ENCODE peak calls at places on chromosomes 16 and 17, in six cellular contexts. C is suprapubic skin, A is GM12878, Q is colonic mucosa, T is OCI-LY7, H is tibial artery. W is an unnamed sample.

GRCh38 chr16:19094542-19095365 is 19.0 kb upstream of the ITPRIPL2 start:
- DNase-seq in H (no peak), Q (peak; percentile 77), A (no peak), T (peak; percentile 62), C (no peak), W (no peak)

GRCh38 chr17:77802811-77803220 is 155.7 kb upstream of the TNRC6C start:
- DNase-seq in H (peak; percentile 39), Q (no peak), A (no peak), C (no peak), T (no peak), W (peak; percentile 77)

GRCh38 chr17:1562178-1562643 is 381 bp downstream of the PITPNA start:
- DNase-seq in Q (peak; percentile 41), H (no peak), T (no peak), C (no peak), A (no peak), W (no peak)

GRCh38 chr16:11278681-11279628 is 2.2 kb downstream of the PRM1 start:
- DNase-seq in C (no peak), A (no peak), T (no peak), Q (no peak), H (no peak), W (no peak)

GRCh38 chr16:51407199-51407598 is 256.1 kb upstream of the SALL1 start:
- DNase-seq in T (no peak), H (no peak), Q (no peak), C (no peak), A (peak; percentile 31), W (no peak)

GRCh38 chr16:81834868-81835267 is 55.8 kb downstream of the PLCG2 start:
- DNase-seq in C (no peak), Q (no peak), T (peak; percentile 42), A (no peak), H (no peak), W (no peak)

GRCh38 chr17:80984749-80985148 is 6.9 kb upstream of the CHMP6 start:
- DNase-seq in C (no peak), Q (no peak), T (no peak), H (peak; percentile 55), A (no peak), W (peak; percentile 58)

GRCh38 chr16:30896203-30896889 is at the start of gene CTF1:
- DNase-seq in Q (peak; percentile 61), H (peak; percentile 79), C (peak; percentile 80), A (no peak), T (no peak), W (peak; percentile 91)

GRCh38 chr16:53949716-53950410 is 245.9 kb downstream of the FTO start:
- DNase-seq in A (no peak), C (no peak), H (no peak), Q (no peak), T (no peak), W (no peak)

GRCh38 chr17:81102869-81103268 is 62.4 kb upstream of the PVALEF start:
- DNase-seq in H (no peak), A (no peak), C (no peak), T (no peak), Q (no peak), W (no peak)

GRCh38 chr17:70084476-70084875 is 9.5 kb downstream of the KCNJ16 start:
- DNase-seq in C (no peak), T (no peak), Q (no peak), A (no peak), H (no peak), W (no peak)

GRCh38 chr16:28872952-28873351 is 5.3 kb upstream of the ATP2A1 start:
- DNase-seq in A (no peak), H (no peak), C (no peak), Q (no peak), T (no peak), W (no peak)

GRCh38 chr17:18362509-18363020 is 785 bp downstream of the SHMT1 start:
- DNase-seq in A (no peak), Q (peak; percentile 78), C (peak; percentile 81), T (peak; percentile 54), H (peak; percentile 74), W (peak; percentile 52)

GRCh38 chr16:23640669-23640958 is 496 bp downstream of the PALB2 start:
- DNase-seq in H (no peak), Q (peak; percentile 20), A (no peak), C (no peak), T (peak; percentile 28), W (no peak)

GRCh38 chr16:24728891-24729242 is 584 bp upstream of the TNRC6A start:
- DNase-seq in A (no peak), H (no peak), Q (no peak), T (no peak), C (no peak), W (no peak)

GRCh38 chr17:44256671-44257070 is 11.3 kb downstream of the SLC4A1 start:
- DNase-seq in Q (no peak), A (no peak), T (no peak), H (no peak), C (no peak), W (no peak)

GRCh38 chr16:2213817-2214720 is 571 bp downstream of the PGP start:
- DNase-seq in T (peak; percentile 38), A (no peak), C (no peak), H (no peak), Q (no peak), W (peak; percentile 55)

GRCh38 chr17:71681427-71682173 is 439.2 kb upstream of the SOX9 start:
- DNase-seq in T (no peak), Q (peak; percentile 57), A (no peak), H (no peak), C (no peak), W (peak; percentile 50)

GRCh38 chr16:87548086-87548485 is 54.2 kb upstream of the JPH3 start:
- DNase-seq in C (no peak), H (no peak), Q (no peak), A (no peak), T (no peak), W (no peak)

GRCh38 chr16:46972429-46972970 is 974 bp downstream of the DNAJA2 start:
- DNase-seq in Q (no peak), H (no peak), T (peak; percentile 60), C (no peak), A (no peak), W (peak; percentile 32)

GRCh38 chr16:12586701-12587100 is 217.0 kb downstream of the CPPED1 start:
- DNase-seq in H (no peak), T (no peak), A (no peak), C (no peak), Q (no peak), W (no peak)

GRCh38 chr17:29412780-29413565 is 22.8 kb downstream of the TAOK1 start:
- DNase-seq in H (no peak), T (no peak), Q (no peak), A (no peak), C (no peak), W (no peak)

GRCh38 chr17:39327109-39327508 is 74.3 kb downstream of the FBXL20 start:
- DNase-seq in C (no peak), A (no peak), H (no peak), Q (no peak), T (no peak), W (no peak)

GRCh38 chr16:60246055-60246454 is 1511.9 kb upstream of the GOT2 start:
- DNase-seq in A (no peak), C (no peak), H (no peak), Q (no peak), T (no peak), W (no peak)

GRCh38 chr16:31008154-31008950 is 2.1 kb downstream of the STX1B start:
- DNase-seq in Q (no peak), H (no peak), T (no peak), A (no peak), C (no peak), W (no peak)

GRCh38 chr16:3138342-3138741 is 3.5 kb downstream of the ZNF213 start:
- DNase-seq in H (no peak), T (no peak), Q (no peak), A (no peak), C (no peak), W (no peak)

GRCh38 chr16:61595605-61596004 is 440.6 kb downstream of the CDH8 start:
- DNase-seq in T (no peak), A (no peak), C (no peak), H (no peak), Q (no peak), W (peak; percentile 12)

DNA sequence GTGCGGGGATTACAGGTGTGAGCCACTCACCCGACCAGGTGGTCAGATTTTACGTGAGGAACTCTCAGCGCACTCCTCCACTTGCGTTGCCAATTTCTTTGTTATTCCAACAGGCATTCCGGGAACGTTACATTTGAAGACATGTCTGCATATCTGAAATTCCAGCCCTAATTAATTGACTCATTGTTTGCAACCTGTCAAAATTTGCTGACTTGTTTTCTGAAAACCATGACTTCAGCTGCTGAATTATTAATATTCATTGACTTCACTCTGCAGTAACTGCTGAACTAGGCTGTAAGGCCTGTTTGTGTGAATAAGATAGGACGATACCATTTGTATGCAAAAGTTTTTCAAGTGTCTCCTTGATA is 16.6 kb downstream of the G6PC1 start:
- DNase-seq in T (no peak), H (no peak), C (no peak), A (no peak), Q (no peak), W (no peak)
- H3K4me1 ChIP-seq in T (peaks cover 32% of the 10 kb centered on the region), H (no peaks in the 10 kb centered on the region), C (peaks cover 5% of the 10 kb centered on the region), A (no peaks in the 10 kb centered on the region), Q (no peaks in the 10 kb centered on the region), W (peaks cover 21% of the 10 kb centered on the region)

GRCh38 chr16:67727521-67728485 is 8.7 kb upstream of the GFOD2 start:
- DNase-seq in Q (no peak), C (no peak), H (no peak), A (no peak), T (no peak), W (no peak)
- H3K27ac ChIP-seq in Q (no peak overlapping the region), C (no peak overlapping the region), H (no peak overlapping the region), A (no peak overlapping the region), T (no peak overlapping the region), W (no peak overlapping the region)

DNA sequence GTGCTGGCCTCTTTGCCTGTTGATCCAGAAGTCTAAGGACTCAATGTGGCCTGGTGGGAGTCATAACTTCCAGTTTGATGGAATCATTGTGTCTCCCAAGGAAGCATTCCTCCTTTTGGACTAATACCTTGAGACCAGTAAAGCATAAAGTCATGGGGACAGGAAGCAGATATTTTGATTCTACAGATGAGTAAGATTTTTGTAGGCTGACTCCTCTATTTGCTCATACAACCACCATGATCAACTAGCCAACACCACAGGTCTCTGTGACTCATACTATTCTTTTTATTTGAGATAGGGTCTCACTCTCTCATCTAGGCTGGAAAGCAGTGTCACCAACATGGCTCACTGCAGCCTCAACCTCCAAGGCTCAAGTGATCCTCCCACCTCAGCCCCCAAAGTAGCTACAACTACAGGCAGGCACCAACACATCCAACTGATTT is 6.2 kb downstream of the MT2A start:
- DNase-seq in H (no peak), C (no peak), A (no peak), T (no peak), Q (no peak), W (no peak)
- H3K4me1 ChIP-seq in H (no peaks in the 10 kb centered on the region), C (peaks cover 36% of the 10 kb centered on the region), A (peaks cover 21% of the 10 kb centered on the region), T (peaks cover 22% of the 10 kb centered on the region), Q (peaks cover 17% of the 10 kb centered on the region), W (peaks cover under 1% of the 10 kb centered on the region)

GRCh38 chr16:86365513-86366040 is 144.8 kb upstream of the FOXF1 start:
- DNase-seq in Q (no peak), H (no peak), C (no peak), A (no peak), T (no peak), W (no peak)

GRCh38 chr16:86367291-86368072 is 142.8 kb upstream of the FOXF1 start:
- DNase-seq in Q (no peak), C (no peak), H (no peak), A (no peak), T (no peak), W (no peak)

GRCh38 chr16:86371083-86371803 is 139.1 kb upstream of the FOXF1 start:
- DNase-seq in A (no peak), T (no peak), Q (no peak), C (no peak), H (no peak), W (no peak)

GRCh38 chr16:86370036-86370435 is 140.3 kb upstream of the FOXF1 start:
- DNase-seq in H (no peak), C (no peak), Q (no peak), A (no peak), T (no peak), W (no peak)

GRCh38 chr16:86368261-86368660 is 142.1 kb upstream of the FOXF1 start:
- DNase-seq in H (no peak), T (no peak), A (no peak), Q (no peak), C (no peak), W (no peak)
- H3K27ac ChIP-seq in H (no peak overlapping the region), T (no peak overlapping the region), A (no peak overlapping the region), Q (no peak overlapping the region), C (no peak overlapping the region), W (no peak overlapping the region)